ENCODE peak calls at places on chromosomes 1 and 21, in five cellular contexts. K, S, Y, R and O are unnamed samples.

GRCh38 chr1:241706967-241707366 is 54.9 kb downstream of the WDR64 start:
- DNase-seq in S (no peak), R (no peak), K (no peak), Y (no peak), O (no peak)

GRCh38 chr1:7289694-7290093 is 481.4 kb upstream of the VAMP3 start:
- DNase-seq in R (no peak), S (no peak), K (no peak), Y (no peak), O (no peak)

GRCh38 chr1:27349784-27350672 is 8.2 kb downstream of the SYTL1 start:
- DNase-seq in S (no peak), Y (peak), R (peak), K (no peak), O (no peak)

GRCh38 chr1:164733070-164733469 is 174.1 kb downstream of the PBX1 start:
- DNase-seq in R (no peak), K (no peak), Y (no peak), S (no peak), O (no peak)

GRCh38 chr1:152679454-152679853 is 4.4 kb downstream of the LCE2C start:
- DNase-seq in Y (peak), S (no peak), R (no peak), K (no peak), O (no peak)

GRCh38 chr1:61000327-61000726 is 82.0 kb upstream of the NFIA start:
- DNase-seq in S (no peak), K (no peak), R (no peak), Y (no peak), O (no peak)

GRCh38 chr1:19637606-19638005 is 6.5 kb upstream of the NBL1 start:
- DNase-seq in R (no peak), Y (peak), S (no peak), K (no peak), O (no peak)

GRCh38 chr1:76576876-76577817 is 290.1 kb upstream of the ST6GALNAC5 start:
- DNase-seq in S (no peak), K (no peak), R (no peak), Y (no peak), O (no peak)

GRCh38 chr1:174165471-174166137 is 6.3 kb downstream of the RABGAP1L start:
- DNase-seq in R (no peak), S (no peak), K (no peak), Y (no peak), O (peak)

GRCh38 chr1:226665505-226666163 is 73.4 kb downstream of the ITPKB start:
- DNase-seq in S (no peak), Y (no peak), K (no peak), R (no peak), O (no peak)

GRCh38 chr1:153818876-153819275 is 43.7 kb downstream of the SLC27A3 start:
- DNase-seq in K (no peak), R (no peak), S (no peak), Y (no peak), O (no peak)

GRCh38 chr1:17826165-17826488 is 71.0 kb downstream of the ACTL8 start:
- DNase-seq in K (peak), R (peak), S (no peak), Y (peak), O (peak)

GRCh38 chr1:17141441-17142197 is 22.4 kb upstream of the PADI2 start:
- DNase-seq in R (no peak), K (no peak), Y (no peak), S (no peak), O (no peak)

GRCh38 chr21:45417951-45418300 is 13.0 kb downstream of the COL18A1 start:
- DNase-seq in K (no peak), S (no peak), R (no peak), Y (peak), O (no peak)

GRCh38 chr1:203011582-203011981 is 4.4 kb downstream of the TMEM183A start:
- DNase-seq in S (no peak), K (no peak), Y (no peak), R (no peak), O (no peak)

GRCh38 chr1:6785318-6785712 is at the start of gene CAMTA1:
- DNase-seq in K (no peak), S (no peak), R (no peak), Y (peak), O (no peak)

GRCh38 chr1:235955777-235956176 is 89.1 kb upstream of the LYST start:
- DNase-seq in S (no peak), R (no peak), Y (no peak), K (no peak), O (no peak)

GRCh38 chr1:196734460-196734859 is 40.2 kb upstream of the CFHR3 start:
- DNase-seq in R (no peak), Y (no peak), K (no peak), S (no peak), O (no peak)

GRCh38 chr1:91730781-91731732 is 154.9 kb downstream of the TGFBR3 start:
- DNase-seq in K (peak), S (peak), Y (no peak), R (peak), O (peak)

GRCh38 chr1:913491-914252 is 10.1 kb upstream of the SAMD11 start:
- DNase-seq in R (no peak), Y (peak), S (peak), K (no peak), O (peak)

GRCh38 chr1:209484429-209484828 is 99.1 kb upstream of the CAMK1G start:
- DNase-seq in Y (no peak), S (no peak), K (no peak), R (no peak), O (no peak)

GRCh38 chr1:192002063-192002462 is 156.2 kb upstream of the RGS18 start:
- DNase-seq in K (no peak), Y (no peak), R (no peak), S (no peak), O (no peak)

GRCh38 chr1:112502827-112503226 is 5.9 kb upstream of the WNT2B start:
- DNase-seq in S (no peak), R (no peak), Y (no peak), K (no peak), O (no peak)

GRCh38 chr1:112504666-112505399 is 3.9 kb upstream of the WNT2B start:
- DNase-seq in R (no peak), K (no peak), S (no peak), Y (no peak), O (no peak)

GRCh38 chr1:112504002-112504401 is 4.8 kb upstream of the WNT2B start:
- DNase-seq in S (no peak), K (no peak), Y (peak), R (no peak), O (no peak)

GRCh38 chr1:112505400-112505785 is 3.4 kb upstream of the WNT2B start:
- DNase-seq in R (no peak), S (no peak), K (no peak), Y (no peak), O (no peak)

GRCh38 chr1:112501810-112502641 is 6.7 kb upstream of the WNT2B start:
- DNase-seq in K (no peak), Y (peak), S (peak), R (peak), O (peak)
- H3K4me3 ChIP-seq in K (peak), Y (peak), S (peak), R (peak), O (peak)

DNA sequence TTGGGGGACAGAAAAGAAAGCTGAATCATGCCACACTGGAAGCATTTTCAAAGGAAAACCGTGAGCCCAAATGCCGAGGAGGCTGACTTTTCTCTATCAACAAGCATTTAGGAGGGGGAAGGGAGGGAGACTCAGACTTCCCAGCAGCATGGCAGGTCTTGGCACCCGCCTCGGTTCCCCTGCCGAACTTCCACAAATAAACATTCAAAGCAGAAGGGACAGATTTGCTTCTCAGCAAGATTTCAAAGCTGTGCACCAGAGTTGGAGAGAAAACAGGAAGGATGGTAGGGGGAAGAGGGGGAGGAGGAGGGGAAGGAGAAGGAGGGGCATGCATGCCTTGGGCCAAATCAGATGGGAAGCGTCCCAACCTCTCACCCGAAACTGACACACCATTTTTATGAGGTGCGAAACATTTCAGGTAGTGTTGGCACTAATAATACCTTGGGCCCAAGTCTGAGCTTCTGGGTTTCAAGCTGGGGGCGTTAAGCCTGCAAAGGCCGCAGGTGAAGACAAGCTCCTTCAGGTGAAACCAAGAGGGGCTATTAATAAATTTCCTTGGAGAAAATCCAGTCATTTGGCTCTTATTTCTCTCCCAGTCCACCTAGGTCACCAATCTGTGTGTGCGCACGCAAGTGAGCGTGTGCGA is 26.4 kb downstream of the ABCA4 start:
- DNase-seq in S (peak), K (no peak), R (peak), Y (no peak), O (no peak)
- TF ChIP-seq POLR2AphosphoS5 in S (peak), K (peak), R (no peak), Y (peak), O (no peak)

GRCh38 chr1:213934642-213935041 is 53.1 kb upstream of the PROX1 start:
- DNase-seq in R (no peak), Y (no peak), S (no peak), K (no peak), O (no peak)
- TF ChIP-seq POLR2A in R (no peak), Y (no peak), S (no peak), K (no peak), O (no peak)

GRCh38 chr1:211259596-211260126 is 495 bp downstream of the RCOR3 start:
- DNase-seq in S (peak), Y (peak), K (no peak), R (peak), O (no peak)

GRCh38 chr1:211258310-211258755 is 833 bp upstream of the RCOR3 start:
- DNase-seq in Y (peak), R (peak), S (peak), K (no peak), O (peak)

GRCh38 chr1:211258756-211259595 is at the start of gene RCOR3:
- DNase-seq in S (peak), Y (peak), K (no peak), R (peak), O (peak)

GRCh38 chr1:211260161-211261107 is 1.3 kb downstream of the RCOR3 start:
- DNase-seq in R (peak), K (no peak), Y (peak), S (peak), O (peak)

DNA sequence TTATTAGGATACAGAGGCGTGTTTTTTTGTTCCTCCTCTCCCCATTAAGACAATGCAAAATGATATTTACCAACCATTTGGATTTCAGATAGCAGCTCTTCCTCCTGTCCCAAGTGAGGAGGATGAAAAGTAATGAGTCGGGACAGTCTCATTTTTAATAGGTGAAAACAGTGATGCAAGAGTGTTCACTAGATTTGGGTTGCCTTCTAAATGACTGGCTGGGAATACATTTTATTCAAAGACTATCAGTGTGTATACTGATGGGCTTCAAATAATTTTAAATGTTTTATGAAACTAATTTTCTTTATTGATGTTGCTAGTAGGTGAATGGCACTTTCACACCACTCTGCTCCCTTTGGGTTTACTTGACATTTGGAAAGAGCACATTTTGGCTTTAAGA is 2.1 kb downstream of the RCOR3 start:
- DNase-seq in R (no peak), K (no peak), S (no peak), Y (no peak), O (no peak)
- H3K4me3 ChIP-seq in R (peak), K (peak), S (peak), Y (peak), O (peak)